ENCODE peak calls at places on chromosomes 11 and 22, in eight cellular contexts. O, W, Z, X, Y, V, M and G are unnamed samples. For H3K27me3, the result is how much of the 10 kb centered on the place peaks cover.

GRCh38 chr11:57868491-57868890 is 106.9 kb downstream of the CTNND1 start:
- DNase-seq in O (no peak), M (no peak), Y (no peak), V (no peak), X (no peak), Z (no peak), W (no peak), G (no peak)

GRCh38 chr11:18312663-18313420 is 9.1 kb downstream of the HPS5 start:
- DNase-seq in W (no peak), M (no peak), V (no peak), Y (no peak), O (no peak), X (peak), Z (no peak), G (no peak)

GRCh38 chr22:45742866-45743450 is 71.3 kb downstream of the ATXN10 start:
- DNase-seq in X (peak), Z (peak), W (no peak), Y (no peak), M (no peak), O (peak), V (no peak), G (no peak)

GRCh38 chr11:74755395-74755995 is 6.8 kb downstream of the RNF169 start:
- DNase-seq in Y (no peak), V (no peak), M (no peak), X (no peak), W (no peak), O (no peak), Z (no peak), G (no peak)

GRCh38 chr11:13247606-13248320 is 29.8 kb upstream of the BMAL1 start:
- DNase-seq in O (no peak), Z (no peak), W (no peak), V (no peak), Y (no peak), M (no peak), X (no peak), G (no peak)

GRCh38 chr11:14455648-14456430 is 43.8 kb downstream of the COPB1 start:
- DNase-seq in Z (no peak), M (no peak), W (no peak), Y (no peak), V (no peak), X (no peak), O (peak), G (no peak)

GRCh38 chr11:63478896-63479295 is 12.1 kb downstream of the PLAAT5 start:
- DNase-seq in V (peak), Y (no peak), Z (peak), X (peak), O (peak), M (peak), W (no peak), G (peak)

GRCh38 chr22:31650391-31650790 is 11.6 kb downstream of the PISD start:
- DNase-seq in O (peak), V (no peak), X (peak), Y (no peak), M (no peak), Z (no peak), W (no peak), G (no peak)

GRCh38 chr22:42490244-42490832 is 29.3 kb downstream of the RRP7A start:
- DNase-seq in V (no peak), Y (no peak), M (no peak), O (no peak), Z (no peak), W (no peak), X (no peak), G (no peak)

GRCh38 chr11:86802601-86803051 is 2.3 kb downstream of the PRSS23 start:
- DNase-seq in M (no peak), O (peak), X (peak), V (no peak), W (no peak), Y (no peak), Z (peak), G (no peak)

GRCh38 chr11:122843281-122844150 is 5.2 kb downstream of the CRTAM start:
- DNase-seq in X (no peak), V (no peak), M (no peak), O (no peak), Y (no peak), W (no peak), Z (peak), G (peak)

GRCh38 chr22:37098976-37099577 is 10.4 kb downstream of the TMPRSS6 start:
- DNase-seq in M (no peak), V (no peak), O (no peak), Y (no peak), Z (no peak), W (no peak), X (no peak), G (no peak)

GRCh38 chr22:36253523-36254490 is 874 bp downstream of the APOL1 start:
- DNase-seq in O (peak), Y (no peak), X (peak), V (no peak), M (peak), W (no peak), Z (no peak), G (no peak)

GRCh38 chr22:26367402-26368245 is 61.4 kb upstream of the ASPHD2 start:
- DNase-seq in M (no peak), Y (no peak), V (no peak), X (peak), Z (peak), O (peak), W (no peak), G (peak)

GRCh38 chr11:565921-566509 is 5.2 kb downstream of the RASSF7 start:
- DNase-seq in V (no peak), W (no peak), Z (no peak), X (no peak), M (no peak), Y (no peak), O (no peak), G (no peak)

GRCh38 chr11:111308140-111308539 is 9.8 kb downstream of the POU2AF3 start:
- DNase-seq in Y (no peak), W (no peak), X (peak), V (no peak), Z (peak), M (no peak), O (peak), G (no peak)

GRCh38 chr11:126146454-126147192 is 64.8 kb downstream of the RPUSD4 start:
- DNase-seq in O (no peak), Z (no peak), M (no peak), Y (no peak), V (no peak), X (no peak), W (no peak), G (no peak)

GRCh38 chr11:106471273-106471672 is 393.8 kb downstream of the AASDHPPT start:
- DNase-seq in Z (peak), M (no peak), V (no peak), W (no peak), X (peak), O (peak), Y (no peak), G (no peak)

GRCh38 chr11:57358543-57358961 is 20.4 kb downstream of the P2RX3 start:
- DNase-seq in O (no peak), M (no peak), Z (peak), W (no peak), Y (no peak), X (no peak), V (no peak), G (no peak)

GRCh38 chr11:123493393-123494063 is 63.5 kb downstream of the GRAMD1B start:
- DNase-seq in M (no peak), X (no peak), Z (no peak), V (no peak), W (no peak), O (no peak), Y (no peak), G (no peak)

GRCh38 chr11:26849009-26849408 is 127.1 kb upstream of the SLC5A12 start:
- DNase-seq in X (no peak), O (no peak), Y (peak), V (peak), W (peak), M (peak), Z (peak), G (no peak)

GRCh38 chr11:132977746-132978145 is 554.6 kb downstream of the OPCML start:
- DNase-seq in Y (no peak), W (no peak), M (no peak), Z (no peak), V (no peak), X (no peak), O (no peak), G (no peak)

GRCh38 chr11:1838426-1839131 is at the start of gene TNNI2:
- DNase-seq in W (no peak), X (no peak), Z (no peak), O (no peak), Y (peak), V (no peak), M (no peak), G (peak)

GRCh38 chr11:85756401-85757200 is 54.3 kb downstream of the SYTL2 start:
- DNase-seq in V (no peak), Y (no peak), O (no peak), W (no peak), Z (no peak), M (no peak), X (no peak), G (peak)

GRCh38 chr11:68136866-68137265 is 15.7 kb upstream of the CHKA start:
- DNase-seq in X (no peak), Y (no peak), Z (no peak), M (no peak), W (peak), O (no peak), V (no peak), G (no peak)

GRCh38 chr11:73249858-73250773 is 22.0 kb upstream of the P2RY6 start:
- DNase-seq in W (no peak), Z (no peak), O (no peak), Y (no peak), X (no peak), M (peak), V (no peak), G (no peak)

GRCh38 chr11:75298191-75298590 is 53.3 kb downstream of the ARRB1 start:
- DNase-seq in M (no peak), V (no peak), W (no peak), Y (no peak), Z (no peak), X (no peak), O (no peak), G (no peak)

GRCh38 chr22:20033045-20033706 is 12.3 kb downstream of the TANGO2 start:
- DNase-seq in Y (peak), X (no peak), Z (no peak), M (no peak), W (no peak), O (no peak), V (no peak), G (no peak)

GRCh38 chr11:131486100-131486499 is 115.7 kb downstream of the NTM start:
- DNase-seq in W (no peak), O (no peak), M (no peak), X (peak), Y (no peak), V (no peak), Z (no peak), G (no peak)

GRCh38 chr11:78708388-78708787 is 133.7 kb upstream of the NARS2 start:
- DNase-seq in M (no peak), V (no peak), O (no peak), Y (no peak), X (no peak), Z (no peak), W (no peak), G (no peak)

GRCh38 chr11:7384691-7385090 is 100.6 kb upstream of the OLFML1 start:
- DNase-seq in W (no peak), M (no peak), O (no peak), Z (no peak), X (no peak), V (no peak), Y (no peak), G (no peak)

GRCh38 chr11:85930879-85931366 is 75.7 kb downstream of the CCDC83 start:
- DNase-seq in Y (no peak), O (no peak), X (no peak), W (no peak), V (no peak), M (no peak), Z (peak), G (no peak)

GRCh38 chr11:63667993-63668392 is 3.2 kb downstream of the ATL3 start:
- DNase-seq in X (peak), O (peak), W (no peak), M (no peak), Y (no peak), V (peak), Z (peak), G (no peak)

GRCh38 chr11:6200975-6201374 is 2.0 kb downstream of the OR52W1 start:
- DNase-seq in W (no peak), Z (no peak), O (peak), X (peak), M (no peak), Y (peak), V (peak), G (no peak)

GRCh38 chr22:29031236-29031982 is 30.2 kb downstream of the C22orf31 start:
- DNase-seq in X (peak), O (peak), M (peak), Y (peak), W (no peak), V (peak), Z (peak), G (no peak)

GRCh38 chr11:62535802-62536201 is 10.8 kb downstream of the AHNAK start:
- DNase-seq in Y (no peak), X (no peak), M (no peak), V (no peak), W (no peak), O (no peak), Z (no peak), G (no peak)

GRCh38 chr22:45645526-45646414 is 25.9 kb upstream of the ATXN10 start:
- DNase-seq in V (peak), M (peak), Y (peak), X (peak), W (no peak), Z (peak), O (peak), G (peak)

DNA sequence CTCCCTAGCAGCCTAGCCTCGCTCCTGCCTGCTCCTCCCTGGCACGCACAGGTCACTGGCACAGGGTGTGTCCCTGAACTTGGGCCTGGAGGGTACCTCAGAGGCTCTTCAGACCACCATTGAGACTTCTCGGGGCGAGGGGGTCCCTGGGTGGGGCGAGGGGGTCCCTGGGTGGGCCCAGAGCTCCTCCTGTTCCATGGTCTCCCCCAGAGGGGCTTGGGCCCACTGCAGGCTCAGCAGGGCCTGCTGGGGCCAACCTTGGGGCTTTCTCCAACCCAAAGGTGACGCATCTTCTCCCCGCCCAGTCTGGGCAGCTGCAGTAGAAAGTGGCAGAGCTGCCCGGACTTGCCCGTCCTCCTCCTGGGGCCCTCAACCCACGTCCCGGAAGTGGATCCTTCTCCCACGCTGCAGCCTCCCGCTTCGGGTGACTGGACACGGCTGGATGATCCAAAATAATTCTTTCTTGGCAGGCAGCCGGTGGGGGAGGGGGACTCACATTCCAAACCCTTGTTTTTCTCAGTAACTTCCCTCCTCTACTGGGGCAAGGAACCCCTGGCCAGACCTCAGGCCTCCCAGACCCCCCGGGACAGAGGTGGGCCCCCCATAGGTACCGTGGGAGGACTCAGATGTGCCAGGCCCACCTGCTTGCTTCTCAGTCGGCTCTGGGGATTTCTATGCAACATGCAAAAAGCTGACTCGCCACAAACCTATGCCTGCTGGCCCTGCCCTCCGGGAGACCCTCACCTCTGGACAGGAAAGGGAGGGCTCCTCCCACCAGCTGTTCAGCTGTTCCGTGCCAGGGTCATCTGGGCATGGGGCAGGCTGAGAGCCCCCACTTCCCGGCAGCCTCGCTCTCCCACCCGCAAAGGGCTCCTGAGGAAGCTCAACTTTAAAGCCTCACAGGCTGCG is 1.5 kb downstream of the PLXNB2 start:
- DNase-seq in Y (peak), M (peak), Z (peak), O (peak), V (peak), W (peak), X (peak), G (no peak)
- H3K27me3 ChIP-seq in Y (under half), M (under half), Z (under half), O (under half), V (under half), W (under half), X (under half), G (under half)

GRCh38 chr11:35235498-35235897 is 96.5 kb downstream of the CD44 start:
- DNase-seq in W (no peak), Y (no peak), X (no peak), Z (no peak), V (no peak), O (no peak), M (no peak), G (no peak)
- H3K4me3 ChIP-seq in W (no peak), Y (no peak), X (no peak), Z (no peak), V (no peak), O (no peak), M (no peak), G (no peak)

DNA sequence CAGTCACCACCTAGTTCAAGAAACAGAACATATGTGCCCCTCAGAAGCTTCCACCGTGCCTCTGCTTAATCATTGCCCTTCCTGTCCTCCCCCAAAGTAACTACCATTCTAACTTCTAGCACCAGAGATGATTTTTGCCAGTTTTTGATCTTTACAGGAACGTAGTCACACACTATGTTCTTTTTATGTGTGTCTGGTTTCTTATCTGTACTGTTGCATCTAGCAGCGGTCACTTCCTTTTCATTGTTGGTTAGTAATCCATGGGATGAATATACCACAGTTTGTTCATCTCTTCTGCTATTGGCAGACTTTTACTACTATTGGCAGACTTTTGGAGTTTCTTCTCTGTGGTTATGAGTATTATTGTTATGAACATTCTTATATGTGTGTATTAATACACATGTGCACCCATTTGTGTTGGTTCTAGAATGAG is 34.6 kb downstream of the SPECC1L start:
- DNase-seq in O (no peak), X (peak), Y (no peak), Z (no peak), V (no peak), M (no peak), W (no peak), G (peak)
- H3K27ac ChIP-seq in O (no peak), X (no peak), Y (no peak), Z (peak), V (peak), M (peak), W (peak), G (no peak)

GRCh38 chr11:115656684-115657083 is 152.5 kb upstream of the CADM1 start:
- DNase-seq in Y (no peak), V (no peak), Z (peak), X (no peak), W (no peak), O (no peak), M (no peak), G (no peak)

GRCh38 chr11:115657586-115657985 is 153.4 kb upstream of the CADM1 start:
- DNase-seq in M (no peak), Y (no peak), W (no peak), O (peak), Z (no peak), X (no peak), V (no peak), G (no peak)

GRCh38 chr11:115656041-115656440 is 151.8 kb upstream of the CADM1 start:
- DNase-seq in Y (no peak), W (no peak), O (no peak), M (no peak), Z (no peak), V (no peak), X (no peak), G (no peak)

GRCh38 chr11:115660072-115660805 is 156.0 kb upstream of the CADM1 start:
- DNase-seq in V (no peak), W (no peak), M (no peak), Z (peak), Y (no peak), O (peak), X (no peak), G (no peak)

DNA sequence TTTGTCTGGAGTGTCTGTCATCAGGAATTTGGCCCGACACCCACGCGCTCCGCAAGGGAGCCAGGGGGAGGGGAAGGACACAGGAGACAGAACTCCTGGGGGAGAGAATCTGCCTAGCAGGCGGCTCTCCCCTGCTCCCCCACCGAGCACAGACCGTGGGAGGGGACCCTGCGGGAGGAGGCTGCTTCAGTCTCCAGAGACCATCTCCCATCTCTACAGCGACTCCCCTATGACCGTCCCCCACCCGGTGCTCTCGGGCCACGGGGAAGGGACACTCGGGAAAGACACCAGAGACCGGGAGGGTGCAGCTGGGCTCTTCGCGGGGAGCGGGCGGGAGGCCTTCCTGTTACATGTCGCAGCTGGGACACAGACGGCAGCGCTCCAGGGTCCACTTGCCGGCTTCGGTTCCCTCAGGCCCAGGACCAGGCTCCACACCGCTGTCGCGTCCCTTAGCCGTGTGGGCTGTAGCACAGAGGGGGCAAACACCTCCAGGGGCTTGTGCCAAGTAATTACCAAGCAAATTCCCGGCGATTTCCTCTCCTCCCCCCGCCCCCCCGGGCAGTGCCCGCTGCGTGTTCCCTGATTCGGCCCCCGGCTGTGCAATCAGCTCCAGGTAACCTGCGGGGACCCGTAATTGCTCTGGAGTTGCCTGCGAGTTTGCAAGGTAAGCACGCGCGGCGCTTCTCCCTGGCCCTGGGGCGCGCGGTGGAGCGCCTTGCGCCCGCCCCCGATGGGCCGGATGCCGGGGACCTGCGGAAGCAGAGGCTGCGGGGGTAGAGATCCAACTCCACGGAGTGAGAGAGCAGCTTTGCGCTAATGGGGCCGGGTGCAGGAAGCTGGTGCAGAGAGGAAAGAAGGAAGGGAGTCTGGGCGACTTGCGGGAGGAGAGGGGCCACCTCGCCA is 155.1 kb upstream of the CADM1 start:
- DNase-seq in Z (peak), W (no peak), V (no peak), O (peak), M (no peak), Y (peak), X (no peak), G (no peak)
- H3K27me3 ChIP-seq in Z (under half), W (under half), V (under half), O (under half), M (under half), Y (under half), X (under half), G (under half)

GRCh38 chr11:66287256-66288137 is 1.4 kb downstream of the YIF1A start:
- DNase-seq in X (no peak), Z (no peak), O (no peak), M (no peak), W (no peak), V (no peak), Y (no peak), G (no peak)
- H3K4me3 ChIP-seq in X (no peak), Z (peak), O (peak), M (peak), W (peak), V (no peak), Y (peak), G (peak)

GRCh38 chr22:27895600-27895999 is 23.5 kb downstream of the PITPNB start:
- DNase-seq in V (no peak), W (no peak), Y (no peak), M (no peak), O (no peak), Z (no peak), X (no peak), G (no peak)
- H3K27ac ChIP-seq in V (no peak), W (no peak), Y (no peak), M (no peak), O (no peak), Z (peak), X (peak), G (no peak)